ENCODE peak calls at places on chromosomes 1 and 21, in five cellular contexts. K, R, Y, O and Q are unnamed samples. For H3K9me3, the result is how much of the 10 kb centered on the place peaks cover.

GRCh38 chr21:43850728-43851295 is 14.2 kb upstream of the AGPAT3 start:
- DNase-seq in K (no peak), R (no peak), Y (no peak), O (no peak), Q (no peak)

GRCh38 chr1:6646499-6647148 is 22.0 kb downstream of the THAP3 start:
- DNase-seq in K (no peak), R (no peak), Y (no peak), O (no peak), Q (peak)

GRCh38 chr1:221672160-221672762 is 69.6 kb downstream of the DUSP10 start:
- DNase-seq in K (no peak), R (peak), Y (peak), O (no peak), Q (peak)

GRCh38 chr1:6002714-6003501 is 10.7 kb upstream of the NPHP4 start:
- DNase-seq in K (peak), R (no peak), Y (no peak), O (no peak), Q (no peak)

GRCh38 chr1:151986501-151987190 is 7.0 kb downstream of the S100A10 start:
- DNase-seq in K (no peak), R (no peak), Y (no peak), O (no peak), Q (no peak)

GRCh38 chr1:15308621-15309027 is 61.6 kb downstream of the FHAD1 start:
- DNase-seq in K (no peak), R (no peak), Y (no peak), O (no peak), Q (no peak)

GRCh38 chr1:173023343-173023742 is 27.4 kb downstream of the TNFSF18 start:
- DNase-seq in K (no peak), R (no peak), Y (no peak), O (no peak), Q (no peak)

GRCh38 chr1:33836911-33837310 is 27.0 kb upstream of the HMGB4 start:
- DNase-seq in K (no peak), R (no peak), Y (no peak), O (no peak), Q (no peak)

GRCh38 chr1:169119405-169119804 is 12.9 kb downstream of the ATP1B1 start:
- DNase-seq in K (no peak), R (no peak), Y (no peak), O (no peak), Q (peak)

GRCh38 chr1:53450225-53450624 is 9.0 kb upstream of the DMRTB1 start:
- DNase-seq in K (no peak), R (no peak), Y (no peak), O (no peak), Q (no peak)

GRCh38 chr1:178774263-178774662 is 49.2 kb downstream of the RALGPS2 start:
- DNase-seq in K (no peak), R (no peak), Y (no peak), O (no peak), Q (peak)

GRCh38 chr1:44108241-44108640 is 10.4 kb upstream of the KLF17 start:
- DNase-seq in K (no peak), R (peak), Y (peak), O (no peak), Q (peak)

GRCh38 chr1:24981632-24982007 is 51.5 kb upstream of the RUNX3 start:
- DNase-seq in K (no peak), R (no peak), Y (no peak), O (no peak), Q (no peak)

GRCh38 chr1:200231787-200232222 is 178.0 kb downstream of the ZNF281 start:
- DNase-seq in K (no peak), R (no peak), Y (no peak), O (no peak), Q (peak)

GRCh38 chr1:111948209-111949131 is 41.0 kb downstream of the KCND3 start:
- DNase-seq in K (peak), R (peak), Y (no peak), O (no peak), Q (no peak)

GRCh38 chr1:70438529-70438928 is 27.5 kb downstream of the CTH start:
- DNase-seq in K (no peak), R (no peak), Y (no peak), O (no peak), Q (no peak)

GRCh38 chr1:43986712-43987111 is 4.7 kb upstream of the CCDC24 start:
- DNase-seq in K (no peak), R (no peak), Y (no peak), O (no peak), Q (no peak)

GRCh38 chr1:89799495-89799894 is 21.3 kb upstream of the LRRC8D start:
- DNase-seq in K (no peak), R (no peak), Y (no peak), O (no peak), Q (no peak)

GRCh38 chr1:230568008-230568407 is 74.3 kb upstream of the COG2 start:
- DNase-seq in K (no peak), R (peak), Y (peak), O (no peak), Q (no peak)

GRCh38 chr1:47690341-47691244 is 252.7 kb downstream of the FOXD2 start:
- DNase-seq in K (no peak), R (no peak), Y (no peak), O (peak), Q (no peak)

GRCh38 chr1:239707615-239708014 is 321.2 kb downstream of the CHRM3 start:
- DNase-seq in K (no peak), R (no peak), Y (no peak), O (no peak), Q (no peak)

GRCh38 chr1:11062965-11063401 is 3.2 kb upstream of the SRM start:
- DNase-seq in K (no peak), R (peak), Y (no peak), O (no peak), Q (no peak)

GRCh38 chr1:234656981-234657651 is 47.1 kb upstream of the IRF2BP2 start:
- DNase-seq in K (no peak), R (peak), Y (peak), O (no peak), Q (peak)

GRCh38 chr1:230119340-230119739 is 52.3 kb downstream of the GALNT2 start:
- DNase-seq in K (no peak), R (no peak), Y (no peak), O (no peak), Q (no peak)

GRCh38 chr1:31910933-31911332 is 27.2 kb downstream of the PTP4A2 start:
- DNase-seq in K (no peak), R (no peak), Y (no peak), O (no peak), Q (peak)

GRCh38 chr1:59083946-59084865 is 212.7 kb upstream of the FGGY start:
- DNase-seq in K (peak), R (peak), Y (no peak), O (no peak), Q (peak)

GRCh38 chr21:37045139-37045538 is 27.7 kb downstream of the PIGP start:
- DNase-seq in K (no peak), R (no peak), Y (no peak), O (no peak), Q (no peak)

GRCh38 chr1:10316752-10317151 is 82.1 kb upstream of the PGD start:
- DNase-seq in K (no peak), R (no peak), Y (no peak), O (no peak), Q (no peak)

GRCh38 chr1:17189632-17190525 is 15.0 kb upstream of the PADI1 start:
- DNase-seq in K (no peak), R (peak), Y (peak), O (no peak), Q (peak)

GRCh38 chr21:41045534-41046268 is 122.3 kb upstream of the BACE2 start:
- DNase-seq in K (no peak), R (no peak), Y (no peak), O (no peak), Q (no peak)

GRCh38 chr1:226062558-226063361 is at the start of gene H3-3A:
- DNase-seq in K (peak), R (peak), Y (peak), O (peak), Q (peak)

GRCh38 chr1:160131803-160132565 is 16.4 kb downstream of the ATP1A2 start:
- DNase-seq in K (peak), R (no peak), Y (no peak), O (peak), Q (no peak)

GRCh38 chr1:23286401-23286800 is 57.7 kb downstream of the HNRNPR start:
- DNase-seq in K (no peak), R (no peak), Y (no peak), O (no peak), Q (peak)

GRCh38 chr1:227043755-227044154 is 103.7 kb downstream of the COQ8A start:
- DNase-seq in K (no peak), R (no peak), Y (peak), O (no peak), Q (peak)

GRCh38 chr21:39869141-39869818 is 2.0 kb downstream of the PCP4 start:
- DNase-seq in K (no peak), R (no peak), Y (no peak), O (no peak), Q (peak)

GRCh38 chr1:200226268-200226968 is 183.4 kb downstream of the ZNF281 start:
- DNase-seq in K (no peak), R (no peak), Y (no peak), O (no peak), Q (no peak)

GRCh38 chr1:15492572-15492971 is 16.7 kb downstream of the CELA2B start:
- DNase-seq in K (peak), R (no peak), Y (no peak), O (no peak), Q (no peak)

GRCh38 chr1:66240491-66241484 is 293.2 kb upstream of the SGIP1 start:
- DNase-seq in K (no peak), R (no peak), Y (no peak), O (no peak), Q (no peak)

GRCh38 chr21:15224346-15225086 is 159.7 kb upstream of the NRIP1 start:
- DNase-seq in K (no peak), R (peak), Y (peak), O (no peak), Q (peak)

GRCh38 chr1:54887665-54888071 is 673 bp upstream of the DHCR24 start:
- DNase-seq in K (no peak), R (peak), Y (no peak), O (peak), Q (peak)
- H3K4me3 ChIP-seq in K (peak), R (peak), Y (peak), O (peak), Q (peak)

GRCh38 chr1:2828586-2829250 is 27.2 kb upstream of the TTC34 start:
- DNase-seq in K (no peak), R (no peak), Y (no peak), O (no peak), Q (no peak)
- H3K9me3 ChIP-seq in K (under half), R (under half), Y (half or more), O (under half), Q (under half)

GRCh38 chr1:50417487-50417886 is 5.8 kb downstream of the DMRTA2 start:
- DNase-seq in K (no peak), R (no peak), Y (no peak), O (no peak), Q (no peak)

GRCh38 chr1:50416150-50416527 is 7.1 kb downstream of the DMRTA2 start:
- DNase-seq in K (no peak), R (no peak), Y (no peak), O (no peak), Q (no peak)

GRCh38 chr1:50414853-50415234 is 8.4 kb downstream of the DMRTA2 start:
- DNase-seq in K (no peak), R (no peak), Y (no peak), O (no peak), Q (no peak)

GRCh38 chr1:50416553-50417453 is 6.4 kb downstream of the DMRTA2 start:
- DNase-seq in K (no peak), R (no peak), Y (no peak), O (no peak), Q (no peak)

GRCh38 chr1:50415235-50416149 is 7.8 kb downstream of the DMRTA2 start:
- DNase-seq in K (no peak), R (no peak), Y (no peak), O (no peak), Q (no peak)
- H3K4me3 ChIP-seq in K (no peak), R (no peak), Y (no peak), O (no peak), Q (no peak)

DNA sequence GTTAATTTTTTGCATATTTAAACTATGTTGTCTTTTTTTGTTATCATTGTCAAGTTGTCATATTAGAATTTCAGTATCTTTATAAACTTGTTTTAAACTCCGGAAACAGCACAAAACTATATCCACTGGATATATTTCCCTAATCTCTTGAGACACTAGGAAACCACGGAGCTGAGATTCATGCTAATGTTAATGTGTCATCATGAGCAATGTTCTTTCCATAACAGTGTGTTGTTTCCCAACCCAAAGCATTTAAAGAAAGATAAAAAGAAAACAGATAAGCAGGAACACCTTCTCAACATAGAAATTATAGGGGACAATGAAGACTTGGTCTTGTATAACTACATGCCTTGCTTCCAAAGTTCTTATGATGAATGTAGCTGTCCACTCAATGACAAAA is 626.2 kb upstream of the TMPRSS15 start:
- DNase-seq in K (no peak), R (no peak), Y (no peak), O (no peak), Q (no peak)
- H3K9me3 ChIP-seq in K (under half), R (under half), Y (under half), O (under half), Q (under half)